ENCODE peak calls at places on chromosomes 11 and 22, in eight cellular contexts. One of them, this sample, is unnamed. For H3K4me1, the result is how much of the 10 kb centered on the place peaks cover.

GRCh38 chr11:13118194-13118593 is 109.1 kb downstream of the RASSF10 start:
- ATAC-seq in right cardiac atrium: no peak
- ATAC-seq in pancreas: no peak
- ATAC-seq in lower lobe of right lung: no peak
- ATAC-seq in heart right ventricle: no peak
- ATAC-seq in A549: peak
- ATAC-seq in left lung: no peak
- ATAC-seq in psoas muscle: no peak
- ATAC-seq in this sample: no peak

GRCh38 chr11:12815150-12815523 is 140.9 kb downstream of the TEAD1 start:
- ATAC-seq in right cardiac atrium: no peak
- ATAC-seq in pancreas: peak
- ATAC-seq in lower lobe of right lung: peak
- ATAC-seq in heart right ventricle: no peak
- ATAC-seq in A549: no peak
- ATAC-seq in left lung: no peak
- ATAC-seq in psoas muscle: no peak
- ATAC-seq in this sample: no peak

GRCh38 chr11:126345759-126346585 is 9.5 kb upstream of the ST3GAL4 start:
- ATAC-seq in right cardiac atrium: peak
- ATAC-seq in pancreas: peak
- ATAC-seq in lower lobe of right lung: peak
- ATAC-seq in heart right ventricle: peak
- ATAC-seq in A549: no peak
- ATAC-seq in left lung: peak
- ATAC-seq in psoas muscle: no peak
- ATAC-seq in this sample: peak

GRCh38 chr22:21876486-21877176 is 9.2 kb upstream of the MAPK1 start:
- ATAC-seq in right cardiac atrium: no peak
- ATAC-seq in pancreas: no peak
- ATAC-seq in lower lobe of right lung: no peak
- ATAC-seq in heart right ventricle: no peak
- ATAC-seq in A549: no peak
- ATAC-seq in left lung: peak
- ATAC-seq in psoas muscle: no peak
- ATAC-seq in this sample: no peak

GRCh38 chr11:78427615-78428272 is 10.1 kb upstream of the GAB2 start:
- ATAC-seq in right cardiac atrium: no peak
- ATAC-seq in pancreas: no peak
- ATAC-seq in lower lobe of right lung: no peak
- ATAC-seq in heart right ventricle: no peak
- ATAC-seq in A549: no peak
- ATAC-seq in left lung: no peak
- ATAC-seq in psoas muscle: no peak
- ATAC-seq in this sample: no peak

GRCh38 chr11:122755409-122755808 is 82.9 kb upstream of the CRTAM start:
- ATAC-seq in right cardiac atrium: peak
- ATAC-seq in pancreas: peak
- ATAC-seq in lower lobe of right lung: peak
- ATAC-seq in heart right ventricle: no peak
- ATAC-seq in A549: no peak
- ATAC-seq in left lung: peak
- ATAC-seq in psoas muscle: peak
- ATAC-seq in this sample: no peak

GRCh38 chr22:37127350-37127878 is 17.9 kb upstream of the TMPRSS6 start:
- ATAC-seq in right cardiac atrium: no peak
- ATAC-seq in pancreas: no peak
- ATAC-seq in lower lobe of right lung: no peak
- ATAC-seq in heart right ventricle: no peak
- ATAC-seq in A549: peak
- ATAC-seq in left lung: no peak
- ATAC-seq in psoas muscle: no peak
- ATAC-seq in this sample: no peak

GRCh38 chr11:35242412-35242811 is 103.4 kb downstream of the CD44 start:
- ATAC-seq in right cardiac atrium: no peak
- ATAC-seq in pancreas: no peak
- ATAC-seq in lower lobe of right lung: no peak
- ATAC-seq in heart right ventricle: no peak
- ATAC-seq in A549: no peak
- ATAC-seq in left lung: no peak
- ATAC-seq in psoas muscle: no peak
- ATAC-seq in this sample: no peak

GRCh38 chr11:61901353-61901858 is 10.1 kb upstream of the FADS3 start:
- ATAC-seq in right cardiac atrium: no peak
- ATAC-seq in pancreas: no peak
- ATAC-seq in lower lobe of right lung: no peak
- ATAC-seq in heart right ventricle: no peak
- ATAC-seq in A549: no peak
- ATAC-seq in left lung: no peak
- ATAC-seq in psoas muscle: no peak
- ATAC-seq in this sample: no peak

GRCh38 chr22:36946436-36947158 is 33.2 kb downstream of the CSF2RB start:
- ATAC-seq in right cardiac atrium: no peak
- ATAC-seq in pancreas: no peak
- ATAC-seq in lower lobe of right lung: no peak
- ATAC-seq in heart right ventricle: no peak
- ATAC-seq in A549: no peak
- ATAC-seq in left lung: no peak
- ATAC-seq in psoas muscle: no peak
- ATAC-seq in this sample: no peak

GRCh38 chr11:35785287-35786167 is 123.0 kb downstream of the TRIM44 start:
- ATAC-seq in right cardiac atrium: no peak
- ATAC-seq in pancreas: no peak
- ATAC-seq in lower lobe of right lung: no peak
- ATAC-seq in heart right ventricle: no peak
- ATAC-seq in A549: no peak
- ATAC-seq in left lung: no peak
- ATAC-seq in psoas muscle: no peak
- ATAC-seq in this sample: no peak

GRCh38 chr11:121129362-121130340 is 28.6 kb downstream of the TECTA start:
- ATAC-seq in right cardiac atrium: peak
- ATAC-seq in pancreas: no peak
- ATAC-seq in lower lobe of right lung: no peak
- ATAC-seq in heart right ventricle: no peak
- ATAC-seq in A549: no peak
- ATAC-seq in left lung: no peak
- ATAC-seq in psoas muscle: no peak
- ATAC-seq in this sample: no peak

GRCh38 chr11:120545813-120546212 is 34.3 kb downstream of the GRIK4 start:
- ATAC-seq in right cardiac atrium: no peak
- ATAC-seq in pancreas: no peak
- ATAC-seq in lower lobe of right lung: no peak
- ATAC-seq in heart right ventricle: no peak
- ATAC-seq in A549: no peak
- ATAC-seq in left lung: no peak
- ATAC-seq in psoas muscle: no peak
- ATAC-seq in this sample: no peak

GRCh38 chr11:73902303-73902702 is 25.5 kb downstream of the PAAF1 start:
- ATAC-seq in right cardiac atrium: no peak
- ATAC-seq in pancreas: no peak
- ATAC-seq in lower lobe of right lung: no peak
- ATAC-seq in heart right ventricle: no peak
- ATAC-seq in A549: no peak
- ATAC-seq in left lung: no peak
- ATAC-seq in psoas muscle: no peak
- ATAC-seq in this sample: no peak

GRCh38 chr11:66950113-66950535 is 8.1 kb downstream of the PC start:
- ATAC-seq in right cardiac atrium: peak
- ATAC-seq in pancreas: peak
- ATAC-seq in lower lobe of right lung: no peak
- ATAC-seq in heart right ventricle: no peak
- ATAC-seq in A549: peak
- ATAC-seq in left lung: peak
- ATAC-seq in psoas muscle: peak
- ATAC-seq in this sample: peak

GRCh38 chr11:120391297-120391696 is 55.1 kb downstream of the ARHGEF12 start:
- ATAC-seq in right cardiac atrium: peak
- ATAC-seq in pancreas: peak
- ATAC-seq in lower lobe of right lung: peak
- ATAC-seq in heart right ventricle: no peak
- ATAC-seq in A549: no peak
- ATAC-seq in left lung: peak
- ATAC-seq in psoas muscle: no peak
- ATAC-seq in this sample: no peak

GRCh38 chr11:67606477-67607295 is at the start of gene NDUFV1:
- ATAC-seq in right cardiac atrium: peak
- ATAC-seq in pancreas: peak
- ATAC-seq in lower lobe of right lung: peak
- ATAC-seq in heart right ventricle: peak
- ATAC-seq in A549: peak
- ATAC-seq in left lung: peak
- ATAC-seq in psoas muscle: peak
- ATAC-seq in this sample: peak

GRCh38 chr11:23423656-23424055 is 563.4 kb upstream of the CCDC179 start:
- ATAC-seq in right cardiac atrium: no peak
- ATAC-seq in pancreas: no peak
- ATAC-seq in lower lobe of right lung: no peak
- ATAC-seq in heart right ventricle: no peak
- ATAC-seq in A549: no peak
- ATAC-seq in left lung: no peak
- ATAC-seq in psoas muscle: no peak
- ATAC-seq in this sample: no peak

GRCh38 chr11:76628408-76628947 is 42.1 kb downstream of the LRRC32 start:
- ATAC-seq in right cardiac atrium: no peak
- ATAC-seq in pancreas: no peak
- ATAC-seq in lower lobe of right lung: no peak
- ATAC-seq in heart right ventricle: no peak
- ATAC-seq in A549: no peak
- ATAC-seq in left lung: no peak
- ATAC-seq in psoas muscle: no peak
- ATAC-seq in this sample: no peak

GRCh38 chr11:134995746-134996145 is 583.7 kb upstream of the B3GAT1 start:
- ATAC-seq in right cardiac atrium: no peak
- ATAC-seq in pancreas: no peak
- ATAC-seq in lower lobe of right lung: no peak
- ATAC-seq in heart right ventricle: no peak
- ATAC-seq in A549: no peak
- ATAC-seq in left lung: no peak
- ATAC-seq in psoas muscle: no peak
- ATAC-seq in this sample: no peak

GRCh38 chr22:46348099-46348695 is 12.7 kb downstream of the TRMU start:
- ATAC-seq in right cardiac atrium: peak
- ATAC-seq in pancreas: no peak
- ATAC-seq in lower lobe of right lung: no peak
- ATAC-seq in heart right ventricle: peak
- ATAC-seq in A549: no peak
- ATAC-seq in left lung: no peak
- ATAC-seq in psoas muscle: no peak
- ATAC-seq in this sample: no peak
- H3K4me1 ChIP-seq in right cardiac atrium: under half
- H3K4me1 ChIP-seq in pancreas: under half
- H3K4me1 ChIP-seq in lower lobe of right lung: under half
- H3K4me1 ChIP-seq in heart right ventricle: half or more
- H3K4me1 ChIP-seq in A549: under half
- H3K4me1 ChIP-seq in left lung: under half
- H3K4me1 ChIP-seq in psoas muscle: under half
- H3K4me1 ChIP-seq in this sample: under half

DNA sequence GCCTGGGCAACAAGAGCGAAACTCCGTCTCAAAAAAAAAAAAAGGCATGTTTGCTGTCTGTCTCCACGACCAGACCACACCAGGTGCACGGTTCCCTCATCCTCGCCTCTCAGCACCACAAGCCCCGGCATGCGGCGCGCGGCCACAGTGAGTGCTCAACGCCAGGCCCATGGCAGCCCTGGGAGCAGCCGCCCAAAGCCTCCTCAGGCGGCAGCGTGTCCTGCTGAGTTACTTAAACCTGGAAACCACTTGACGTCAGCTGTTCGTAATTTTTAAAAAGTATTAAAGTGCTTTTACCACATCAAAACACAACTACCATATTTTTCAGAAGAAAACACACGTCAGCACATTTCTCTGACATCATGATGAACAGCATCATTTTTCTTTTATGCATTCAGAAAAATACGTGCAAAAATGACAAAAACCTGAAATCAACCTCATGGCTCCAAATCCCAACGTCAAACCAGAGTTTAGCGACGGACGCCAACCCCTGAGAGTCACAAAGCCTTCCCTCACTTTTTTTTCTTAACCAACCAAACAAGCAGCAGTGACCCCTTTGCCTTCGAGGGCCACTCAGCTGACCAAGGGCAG is 2.1 kb downstream of the DEAF1 start:
- ATAC-seq in right cardiac atrium: no peak
- ATAC-seq in pancreas: no peak
- ATAC-seq in lower lobe of right lung: no peak
- ATAC-seq in heart right ventricle: no peak
- ATAC-seq in A549: no peak
- ATAC-seq in left lung: no peak
- ATAC-seq in psoas muscle: no peak
- ATAC-seq in this sample: no peak
- H3K4me1 ChIP-seq in right cardiac atrium: under half
- H3K4me1 ChIP-seq in pancreas: under half
- H3K4me1 ChIP-seq in lower lobe of right lung: under half
- H3K4me1 ChIP-seq in heart right ventricle: under half
- H3K4me1 ChIP-seq in A549: under half
- H3K4me1 ChIP-seq in left lung: under half
- H3K4me1 ChIP-seq in psoas muscle: under half
- H3K4me1 ChIP-seq in this sample: under half

DNA sequence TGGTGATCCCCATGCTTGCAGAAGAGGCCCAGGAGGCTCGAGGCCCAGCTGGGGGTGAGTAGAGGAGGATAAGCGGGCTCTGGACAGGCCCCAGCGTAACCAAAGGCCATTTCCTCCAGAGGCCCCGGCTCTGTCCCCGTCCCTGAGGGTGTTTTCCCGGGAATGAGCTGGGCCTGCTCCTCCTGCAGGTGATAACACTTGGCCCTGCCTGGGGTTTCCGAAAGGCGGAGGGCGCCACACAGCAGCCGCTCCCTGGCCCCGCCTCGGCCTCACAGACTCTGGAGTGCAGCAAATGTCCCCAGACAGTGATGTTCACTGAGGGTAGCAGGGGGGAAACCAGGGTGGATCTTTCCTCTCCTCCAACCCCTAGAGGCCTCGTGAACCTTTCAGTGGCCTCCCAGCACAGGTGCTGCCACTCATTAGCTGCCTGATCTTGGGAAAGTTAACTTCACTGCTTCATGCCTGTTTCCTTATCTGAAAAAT is 10.5 kb upstream of the MGAT3 start:
- ATAC-seq in right cardiac atrium: peak
- ATAC-seq in pancreas: no peak
- ATAC-seq in lower lobe of right lung: peak
- ATAC-seq in heart right ventricle: no peak
- ATAC-seq in A549: peak
- ATAC-seq in left lung: no peak
- ATAC-seq in psoas muscle: peak
- ATAC-seq in this sample: no peak
- H3K4me1 ChIP-seq in right cardiac atrium: under half
- H3K4me1 ChIP-seq in pancreas: under half
- H3K4me1 ChIP-seq in lower lobe of right lung: under half
- H3K4me1 ChIP-seq in heart right ventricle: under half
- H3K4me1 ChIP-seq in A549: under half
- H3K4me1 ChIP-seq in left lung: under half
- H3K4me1 ChIP-seq in psoas muscle: under half
- H3K4me1 ChIP-seq in this sample: under half

DNA sequence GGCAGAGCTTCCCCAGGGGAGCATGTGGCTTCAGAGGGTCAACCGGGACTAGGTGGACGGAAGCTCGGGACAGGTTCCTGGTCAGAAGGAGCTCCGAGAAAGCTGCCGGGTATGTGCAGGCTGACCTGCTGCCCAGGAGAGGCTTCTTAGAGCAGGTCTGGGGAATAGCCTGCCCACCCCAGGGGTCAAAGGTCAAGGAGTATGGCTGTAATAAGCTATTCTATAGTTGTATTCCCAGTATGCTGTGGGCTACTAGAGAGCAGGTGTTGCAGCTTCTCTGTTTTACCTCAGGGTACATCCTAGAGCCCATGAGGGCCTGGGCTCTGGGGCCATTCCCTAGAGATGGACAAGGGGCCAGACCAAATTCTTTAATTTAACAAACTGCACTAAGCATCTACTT is 70.2 kb upstream of the PHOX2A start:
- ATAC-seq in right cardiac atrium: no peak
- ATAC-seq in pancreas: no peak
- ATAC-seq in lower lobe of right lung: no peak
- ATAC-seq in heart right ventricle: no peak
- ATAC-seq in A549: no peak
- ATAC-seq in left lung: no peak
- ATAC-seq in psoas muscle: no peak
- ATAC-seq in this sample: no peak
- H3K4me1 ChIP-seq in right cardiac atrium: under half
- H3K4me1 ChIP-seq in pancreas: under half
- H3K4me1 ChIP-seq in lower lobe of right lung: under half
- H3K4me1 ChIP-seq in heart right ventricle: under half
- H3K4me1 ChIP-seq in A549: under half
- H3K4me1 ChIP-seq in left lung: under half
- H3K4me1 ChIP-seq in psoas muscle: under half
- H3K4me1 ChIP-seq in this sample: under half